ENCODE peak calls at places on chromosomes 4 and X, in four cellular contexts. W is GM23248, I is T follicular helper cell, K is GM12892. L is an unnamed sample.

GRCh38 chr4:171846232-171846631 is 33.0 kb downstream of the GALNTL6 start:
- DNase-seq in I (no peak), K (no peak), W (peak; percentile 35), L (peak; percentile 66)

GRCh38 chrX:112837531-112837930 is 3.1 kb downstream of the AMOT start:
- DNase-seq in K (no peak), I (no peak), W (no peak), L (no peak)

GRCh38 chrX:39121903-39122302 is 320.6 kb downstream of the MID1IP1 start:
- DNase-seq in I (no peak), W (no peak), K (no peak), L (no peak)

GRCh38 chr4:168636506-168637176 is 139.8 kb downstream of the PALLD start:
- DNase-seq in I (no peak), W (peak; percentile 89), K (no peak), L (peak; percentile 89)

GRCh38 chr4:77699731-77700210 is 94.2 kb downstream of the CXCL13 start:
- DNase-seq in I (no peak), K (no peak), W (peak; percentile 73), L (peak; percentile 93)

GRCh38 chr4:127574643-127575042 is 58.1 kb upstream of the INTU start:
- DNase-seq in W (no peak), I (no peak), K (no peak), L (no peak)

GRCh38 chr4:55768291-55768690 is 51.3 kb upstream of the EXOC1L start:
- DNase-seq in K (no peak), I (no peak), W (peak; percentile 48), L (peak; percentile 79)

GRCh38 chrX:95903490-95903889 is 781.2 kb upstream of the DIAPH2 start:
- DNase-seq in I (no peak), K (no peak), W (no peak), L (no peak)

GRCh38 chr4:103402198-103402597 is 204.1 kb upstream of the CENPE start:
- DNase-seq in I (no peak), W (no peak), K (no peak), L (no peak)

GRCh38 chrX:110851780-110852179 is 56.2 kb upstream of the CHRDL1 start:
- DNase-seq in I (no peak), K (no peak), W (peak; percentile 66), L (peak; percentile 33)

GRCh38 chr4:88144866-88145300 is 13.6 kb downstream of the ABCG2 start:
- DNase-seq in I (no peak), K (no peak), W (no peak), L (peak; percentile 24)

GRCh38 chr4:77818667-77819408 is at the start of gene CNOT6L:
- DNase-seq in I (peak; percentile 35), W (peak; percentile 91), K (peak; percentile 27), L (peak; percentile 72)

L was measured in EH.